ENCODE peak calls at places on chromosome 3, in four cellular contexts. P, Q, D and F are unnamed samples.

GRCh38 chr3:196335469-196335868 is 2.7 kb downstream of the TM4SF19 start:
- DNase-seq in P (no peak), Q (no peak), D (no peak), F (no peak)

GRCh38 chr3:43638594-43639447 is 17.0 kb upstream of the ANO10 start:
- DNase-seq in P (no peak), Q (peak; percentile 34), D (no peak), F (no peak)

GRCh38 chr3:172157566-172158258 is 118.3 kb downstream of the FNDC3B start:
- DNase-seq in P (no peak), Q (no peak), D (no peak), F (no peak)

GRCh38 chr3:42742259-42742658 is 30.8 kb downstream of the CCDC13 start:
- DNase-seq in P (peak; percentile 31), Q (no peak), D (no peak), F (no peak)

GRCh38 chr3:130490246-130490645 is 26.7 kb upstream of the COL6A6 start:
- DNase-seq in P (no peak), Q (no peak), D (no peak), F (no peak)

GRCh38 chr3:27201435-27201966 is 167.7 kb downstream of the NEK10 start:
- DNase-seq in P (no peak), Q (no peak), D (no peak), F (no peak)

GRCh38 chr3:13079510-13079909 is 6.3 kb upstream of the IQSEC1 start:
- DNase-seq in P (no peak), Q (no peak), D (no peak), F (no peak)

GRCh38 chr3:62208385-62208784 is 165.0 kb downstream of the FEZF2 start:
- DNase-seq in P (no peak), Q (no peak), D (no peak), F (no peak)

GRCh38 chr3:43950775-43951174 is 260.0 kb downstream of the ABHD5 start:
- DNase-seq in P (no peak), Q (no peak), D (no peak), F (no peak)

GRCh38 chr3:146172586-146172985 is 11.6 kb upstream of the PLOD2 start:
- DNase-seq in P (no peak), Q (no peak), D (no peak), F (no peak)

GRCh38 chr3:142502187-142502985 is 54.5 kb upstream of the XRN1 start:
- DNase-seq in P (no peak), Q (no peak), D (no peak), F (no peak)

DNA sequence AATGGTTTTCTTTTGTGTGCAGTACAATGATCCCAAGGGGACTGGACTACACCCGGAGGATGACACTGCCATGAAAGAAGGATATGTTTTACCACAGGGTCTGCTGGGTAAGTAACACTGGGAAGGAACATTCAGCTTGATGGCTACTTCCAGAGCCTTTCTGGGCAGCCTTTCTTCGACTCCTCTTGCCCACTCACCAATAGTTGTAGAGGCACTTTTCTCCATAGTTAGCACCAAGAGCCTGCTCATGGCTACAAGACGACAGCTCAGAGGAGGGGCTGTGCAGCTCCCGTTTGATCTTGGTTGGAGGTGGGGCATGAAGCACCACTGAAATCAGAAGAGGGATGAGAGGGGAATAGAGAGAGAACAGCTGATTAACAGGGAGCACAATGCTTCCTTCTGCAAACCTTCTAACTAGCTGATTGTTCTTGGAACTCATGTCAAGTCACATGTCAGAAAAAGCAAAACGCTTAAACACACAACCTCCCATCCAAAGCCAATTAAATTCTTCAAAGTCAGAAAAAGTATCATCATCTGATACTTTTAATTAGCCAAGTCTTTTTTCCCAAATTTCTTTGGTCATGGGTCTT is 27.9 kb downstream of the ETV5 start:
- DNase-seq in P (no peak), Q (no peak), D (no peak), F (no peak)
- H3K4me1 ChIP-seq in P (peaks cover 16% of the 10 kb centered on the region), Q (peaks cover 2% of the 10 kb centered on the region), D (peaks cover 5% of the 10 kb centered on the region), F (no peaks in the 10 kb centered on the region)

GRCh38 chr3:122560680-122561079 is 3.4 kb downstream of the PARP9 start:
- DNase-seq in P (no peak), Q (peak; percentile 71), D (no peak), F (peak; percentile 50)

GRCh38 chr3:122568755-122569154 is 4.6 kb downstream of the DTX3L start:
- DNase-seq in P (no peak), Q (no peak), D (no peak), F (no peak)

GRCh38 chr3:122563717-122564025 is 429 bp downstream of the PARP9 start:
- DNase-seq in P (no peak), Q (no peak), D (peak; percentile 37), F (peak; percentile 11)

GRCh38 chr3:122562923-122563716 is 980 bp downstream of the PARP9 start:
- DNase-seq in P (no peak), Q (no peak), D (no peak), F (no peak)

DNA sequence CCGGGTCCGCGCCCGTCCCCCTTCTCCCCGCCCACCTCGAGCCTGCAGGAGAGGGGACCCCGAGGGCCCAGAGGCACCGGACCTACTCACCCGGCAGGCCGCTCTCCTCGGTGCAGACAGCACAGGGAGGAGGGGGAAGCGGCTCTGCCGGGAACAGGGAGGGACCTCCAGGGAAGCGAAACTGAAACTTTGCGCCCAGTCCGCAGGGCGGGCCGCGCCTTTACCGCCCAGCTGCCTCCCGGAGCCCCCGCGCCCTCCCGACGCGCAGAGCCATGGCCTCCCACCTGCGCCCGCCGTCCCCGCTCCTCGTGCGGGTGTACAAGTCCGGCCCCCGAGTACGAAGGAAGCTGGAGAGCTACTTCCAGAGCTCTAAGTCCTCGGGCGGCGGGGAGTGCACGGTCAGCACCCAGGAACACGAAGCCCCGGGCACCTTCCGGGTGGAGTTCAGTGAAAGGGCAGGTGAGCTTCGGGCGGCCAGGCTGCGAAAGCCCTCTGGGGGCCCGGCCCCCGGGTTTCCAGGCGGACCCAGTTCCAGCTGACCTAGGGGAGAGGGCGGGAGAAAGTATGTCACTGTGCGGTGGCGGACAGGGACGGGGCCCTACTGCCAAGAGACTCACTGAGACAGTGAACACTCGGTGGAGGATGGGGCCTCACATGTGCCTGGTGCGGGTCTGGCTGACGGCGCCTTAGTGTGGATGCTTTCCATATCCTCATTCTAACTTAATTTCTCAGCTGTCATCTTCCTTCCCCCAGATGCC is at the start of the genes DTX3L and PARP9:
- DNase-seq in P (peak; percentile 79), Q (peak; percentile 73), D (peak; percentile 92), F (peak; percentile 59)
- TF ChIP-seq POLR2A in P (peak; percentile 24), Q (peak; percentile 24), D (no peak), F (no peak)

GRCh38 chr3:48709051-48709461 is 8.0 kb downstream of the IP6K2 start:
- DNase-seq in P (no peak), Q (no peak), D (no peak), F (no peak)

GRCh38 chr3:48715179-48715800 is 1.7 kb downstream of the IP6K2 start:
- DNase-seq in P (no peak), Q (peak; percentile 69), D (no peak), F (no peak)

GRCh38 chr3:48708481-48708889 is 8.5 kb downstream of the IP6K2 start:
- DNase-seq in P (no peak), Q (peak; percentile 75), D (no peak), F (no peak)

GRCh38 chr3:48707157-48707556 is 9.9 kb downstream of the IP6K2 start:
- DNase-seq in P (no peak), Q (no peak), D (no peak), F (no peak)

DNA sequence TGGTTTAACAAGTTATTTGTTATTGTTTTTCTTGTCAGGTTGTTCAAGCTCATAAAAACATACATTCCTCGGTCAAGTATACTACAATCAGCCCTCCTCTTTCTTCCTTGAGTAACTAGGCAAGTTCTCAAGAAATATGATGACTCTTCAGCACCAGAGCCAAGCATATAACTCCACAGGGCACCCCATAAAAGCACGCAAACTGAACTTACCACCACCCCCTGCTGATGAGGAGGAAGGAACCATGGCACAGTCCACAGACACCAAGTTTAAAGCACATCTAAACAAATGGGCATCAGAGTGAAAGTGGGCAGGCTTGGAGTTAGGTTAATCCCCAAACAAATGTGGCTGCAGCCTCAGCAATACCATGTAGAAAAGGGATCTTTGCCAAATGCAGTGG is 5.3 kb downstream of the IP6K2 start:
- DNase-seq in P (no peak), Q (no peak), D (no peak), F (no peak)
- H3K4me1 ChIP-seq in P (peaks cover 5% of the 10 kb centered on the region), Q (peaks cover 13% of the 10 kb centered on the region), D (peaks cover 73% of the 10 kb centered on the region), F (peaks cover 78% of the 10 kb centered on the region)

GRCh38 chr3:160340351-160340750 is 58.7 kb downstream of the IFT80 start:
- DNase-seq in P (no peak), Q (no peak), D (no peak), F (no peak)
- TF ChIP-seq POLR2A in P (no peak), Q (no peak), D (no peak), F (no peak)

GRCh38 chr3:5128861-5129260 is 6.8 kb downstream of the ARL8B start:
- DNase-seq in P (no peak), Q (no peak), D (no peak), F (no peak)
- H3K4me1 ChIP-seq in P (peaks cover 3% of the 10 kb centered on the region), Q (no peaks in the 10 kb centered on the region), D (peaks cover 60% of the 10 kb centered on the region), F (peaks cover 34% of the 10 kb centered on the region)

GRCh38 chr3:57951106-57951882 is 56.9 kb upstream of the FLNB start:
- DNase-seq in P (no peak), Q (peak; percentile 89), D (peak; percentile 91), F (peak; percentile 64)

GRCh38 chr3:57952651-57953050 is 55.6 kb upstream of the FLNB start:
- DNase-seq in P (no peak), Q (no peak), D (no peak), F (no peak)

GRCh38 chr3:57953541-57953940 is 54.7 kb upstream of the FLNB start:
- DNase-seq in P (no peak), Q (no peak), D (no peak), F (no peak)

GRCh38 chr3:57949779-57950618 is 58.2 kb upstream of the FLNB start:
- DNase-seq in P (no peak), Q (no peak), D (peak; percentile 67), F (no peak)

GRCh38 chr3:57952208-57952631 is 56.0 kb upstream of the FLNB start:
- DNase-seq in P (no peak), Q (peak; percentile 96), D (peak; percentile 90), F (no peak)
- TF ChIP-seq POLR2A in P (peak; percentile 61), Q (peak; percentile 69), D (no peak), F (no peak)

DNA sequence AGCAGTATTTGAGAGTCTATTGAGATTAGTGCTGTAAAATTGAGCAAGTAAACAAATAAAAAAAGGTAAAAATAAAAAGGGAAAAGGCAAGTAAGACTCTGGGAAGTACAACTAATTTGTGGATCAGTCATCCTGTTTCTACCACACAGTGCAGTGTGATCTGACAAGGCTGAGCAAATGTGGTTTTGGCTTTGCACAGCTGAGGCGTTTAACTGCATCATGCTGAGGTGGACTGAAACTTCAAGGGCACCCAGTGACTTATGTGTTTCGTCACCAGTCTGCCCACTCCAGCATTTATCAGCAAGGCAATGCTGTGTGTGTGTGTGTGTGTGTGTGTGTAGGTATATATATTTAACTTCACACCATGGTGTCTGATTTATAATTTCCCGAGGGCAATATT is 131.4 kb upstream of the SATB1 start:
- DNase-seq in P (no peak), Q (no peak), D (no peak), F (no peak)
- H3K4me1 ChIP-seq in P (no peaks in the 10 kb centered on the region), Q (no peaks in the 10 kb centered on the region), D (no peaks in the 10 kb centered on the region), F (no peaks in the 10 kb centered on the region)

GRCh38 chr3:64685800-64686445 is 1.9 kb downstream of the ADAMTS9 start:
- DNase-seq in P (peak; percentile 88), Q (peak; percentile 88), D (peak; percentile 96), F (peak; percentile 89)
- TF ChIP-seq POLR2A in P (no peak), Q (peak; percentile 29), D (peak; percentile 14), F (peak; percentile 86)

GRCh38 chr3:159629329-159630084 is 359.1 kb upstream of the IL12A start:
- DNase-seq in P (no peak), Q (no peak), D (no peak), F (no peak)
- H3K4me1 ChIP-seq in P (peaks cover 2% of the 10 kb centered on the region), Q (peaks cover 2% of the 10 kb centered on the region), D (no peaks in the 10 kb centered on the region), F (no peaks in the 10 kb centered on the region)